ENCODE peak calls at places on chromosome 2, in four cellular contexts. One of them, this sample, is unnamed.

GRCh38 chr2:43121915-43122314 is 104.5 kb downstream of the ZFP36L2 start:
- DNase-seq in NCI-H1694: no peak
- DNase-seq in activated T-cell treated with anti-CD3 and anti-CD28 coated beads for 1 hour: no peak
- DNase-seq in nucleus accumbens: no peak
- DNase-seq in this sample: no peak

GRCh38 chr2:132623096-132623839 is 46.7 kb downstream of the LYPD1 start:
- DNase-seq in NCI-H1694: no peak
- DNase-seq in activated T-cell treated with anti-CD3 and anti-CD28 coated beads for 1 hour: no peak
- DNase-seq in nucleus accumbens: no peak
- DNase-seq in this sample: no peak

GRCh38 chr2:219056176-219056895 is 4.4 kb downstream of the IHH start:
- DNase-seq in NCI-H1694: no peak
- DNase-seq in activated T-cell treated with anti-CD3 and anti-CD28 coated beads for 1 hour: no peak
- DNase-seq in nucleus accumbens: no peak
- DNase-seq in this sample: no peak

GRCh38 chr2:7557376-7557775 is 640.2 kb downstream of the RNF144A start:
- DNase-seq in NCI-H1694: no peak
- DNase-seq in activated T-cell treated with anti-CD3 and anti-CD28 coated beads for 1 hour: no peak
- DNase-seq in nucleus accumbens: no peak
- DNase-seq in this sample: no peak

GRCh38 chr2:149819356-149819957 is 231.9 kb upstream of the MMADHC start:
- DNase-seq in NCI-H1694: no peak
- DNase-seq in activated T-cell treated with anti-CD3 and anti-CD28 coated beads for 1 hour: no peak
- DNase-seq in nucleus accumbens: no peak
- DNase-seq in this sample: no peak

GRCh38 chr2:134185639-134186038 is 68.2 kb upstream of the MGAT5 start:
- DNase-seq in NCI-H1694: no peak
- DNase-seq in activated T-cell treated with anti-CD3 and anti-CD28 coated beads for 1 hour: no peak
- DNase-seq in nucleus accumbens: no peak
- DNase-seq in this sample: no peak

GRCh38 chr2:130355578-130356431 is at the start of gene PTPN18:
- DNase-seq in NCI-H1694: peak; percentile 7
- DNase-seq in activated T-cell treated with anti-CD3 and anti-CD28 coated beads for 1 hour: peak; percentile 51
- DNase-seq in nucleus accumbens: peak; percentile 82
- DNase-seq in this sample: peak; percentile 63

GRCh38 chr2:237901932-237902846 is 42.8 kb downstream of the RAMP1 start:
- DNase-seq in NCI-H1694: no peak
- DNase-seq in activated T-cell treated with anti-CD3 and anti-CD28 coated beads for 1 hour: no peak
- DNase-seq in nucleus accumbens: no peak
- DNase-seq in this sample: no peak